ENCODE peak calls at places on chromosome 15, in five cellular contexts. R is naive thymus-derived CD4-positive, alpha-beta T cell; F is RWPE1; K is stimulated activated CD4-positive, alpha-beta T cell treated with anti-CD3 and anti-CD28 coated beads, Interleukin-4, amount 100 ng/mL, for 1 hour; M is GDM1. N is an unnamed sample.

GRCh38 chr15:80743189-80743833 is 35.9 kb upstream of the CEMIP start:
- DNase-seq in F (no peak), M (no peak), K (no peak), R (no peak), N (peak)

GRCh38 chr15:99017322-99017701 is 9.7 kb upstream of the PGPEP1L start:
- DNase-seq in R (no peak), K (no peak), F (no peak), M (no peak), N (no peak)

GRCh38 chr15:69414702-69415161 is 583 bp downstream of the KIF23 start:
- DNase-seq in K (no peak), R (no peak), M (no peak), F (peak), N (peak)

GRCh38 chr15:69810441-69811071 is 287.2 kb downstream of the TLE3 start:
- DNase-seq in K (no peak), R (no peak), F (no peak), M (no peak), N (no peak)

GRCh38 chr15:43238691-43239131 is 17.9 kb upstream of the EPB42 start:
- DNase-seq in F (peak), R (no peak), K (no peak), M (no peak), N (no peak)

GRCh38 chr15:91537868-91538267 is 315.6 kb upstream of the SLCO3A1 start:
- DNase-seq in R (no peak), K (no peak), F (no peak), M (no peak), N (peak)

GRCh38 chr15:44243146-44243545 is 45.4 kb upstream of the GOLM2 start:
- DNase-seq in K (no peak), R (no peak), M (no peak), F (no peak), N (peak)

GRCh38 chr15:53266176-53266575 is 476.0 kb upstream of the ONECUT1 start:
- DNase-seq in F (no peak), K (no peak), M (no peak), R (no peak), N (no peak)

GRCh38 chr15:45402955-45403892 is 24.9 kb upstream of the GATM start:
- DNase-seq in M (no peak), F (peak), R (peak), K (peak), N (peak)

GRCh38 chr15:100834731-100835130 is 44.9 kb upstream of the ALDH1A3 start:
- DNase-seq in M (no peak), F (no peak), R (no peak), K (no peak), N (no peak)

GRCh38 chr15:51191766-51192165 is 97.1 kb upstream of the TNFAIP8L3 start:
- DNase-seq in R (no peak), F (peak), M (no peak), K (no peak), N (no peak)

N was measured in RPMI7951.